ENCODE peak calls at places on chromosomes 13 and 19, in nine cellular contexts. O, R, D, H, U, G, E, K and W are unnamed samples.

GRCh38 chr13:22114630-22115311 is 443.9 kb downstream of the FGF9 start:
- DNase-seq in U (no peak), G (no peak), R (no peak), H (peak), D (peak), E (peak), K (no peak), O (no peak), W (no peak)

GRCh38 chr19:33578697-33579096 is 43.1 kb upstream of the CHST8 start:
- DNase-seq in E (no peak), O (no peak), K (no peak), D (no peak), G (no peak), U (no peak), R (no peak), H (no peak), W (no peak)

GRCh38 chr13:20090349-20090748 is 70.5 kb downstream of the GJA3 start:
- DNase-seq in G (no peak), O (no peak), U (no peak), H (no peak), E (no peak), D (no peak), R (no peak), K (no peak), W (no peak)

GRCh38 chr13:84844473-84844872 is 954.7 kb downstream of the SLITRK6 start:
- DNase-seq in U (no peak), K (no peak), R (peak), O (no peak), H (no peak), E (no peak), D (no peak), G (no peak), W (no peak)

GRCh38 chr13:51488212-51488611 is 35.4 kb upstream of the INTS6 start:
- DNase-seq in K (no peak), G (no peak), O (no peak), R (no peak), U (no peak), D (no peak), E (no peak), H (no peak), W (no peak)

GRCh38 chr19:3366104-3366760 is at the start of gene NFIC:
- DNase-seq in R (peak), U (peak), D (peak), O (peak), G (no peak), K (peak), H (no peak), E (peak), W (peak)

GRCh38 chr19:42108527-42109389 is 23.5 kb downstream of the POU2F2 start:
- DNase-seq in G (peak), D (peak), R (peak), O (peak), H (peak), E (peak), K (peak), U (peak), W (peak)

GRCh38 chr19:13859361-13859880 is 17.5 kb upstream of the NANOS3 start:
- DNase-seq in H (no peak), U (no peak), G (no peak), O (no peak), D (no peak), E (peak), R (peak), K (no peak), W (no peak)

GRCh38 chr19:40756502-40757110 is 5.6 kb downstream of the SNRPA start:
- DNase-seq in D (no peak), O (no peak), G (no peak), R (no peak), E (no peak), H (no peak), U (no peak), K (no peak), W (no peak)

GRCh38 chr19:31107096-31107495 is 242.1 kb downstream of the TSHZ3 start:
- DNase-seq in O (no peak), K (no peak), G (no peak), E (no peak), D (no peak), U (no peak), R (no peak), H (no peak), W (no peak)

GRCh38 chr19:6690160-6690885 is 20.4 kb upstream of the TNFSF14 start:
- DNase-seq in E (no peak), H (no peak), O (no peak), G (no peak), K (no peak), D (no peak), R (no peak), U (no peak), W (no peak)

GRCh38 chr19:55467236-55468053 is 2.9 kb upstream of the C19orf85 start:
- DNase-seq in E (peak), G (no peak), U (peak), D (peak), R (peak), H (no peak), O (peak), K (peak), W (no peak)